ENCODE peak calls at places on chromosome 1, in seven cellular contexts. One of them, this sample, is unnamed.

GRCh38 chr1:83961571-83962295 is 37.2 kb downstream of the TTLL7 start:
- DNase-seq in CD8-positive, alpha-beta T cell: no peak
- DNase-seq in Calu3: no peak
- DNase-seq in endodermal cell: no peak
- DNase-seq in D721Med: no peak
- DNase-seq in lower lobe of right lung: no peak
- DNase-seq in HFF-Myc: no peak
- DNase-seq in this sample: no peak

GRCh38 chr1:243323481-243323880 is 67.6 kb downstream of the SDCCAG8 start:
- DNase-seq in CD8-positive, alpha-beta T cell: no peak
- DNase-seq in Calu3: no peak
- DNase-seq in endodermal cell: no peak
- DNase-seq in D721Med: no peak
- DNase-seq in lower lobe of right lung: no peak
- DNase-seq in HFF-Myc: no peak
- DNase-seq in this sample: peak

GRCh38 chr1:104780470-104781078 is 1030.9 kb downstream of the AMY1C start:
- DNase-seq in CD8-positive, alpha-beta T cell: no peak
- DNase-seq in Calu3: peak
- DNase-seq in endodermal cell: peak
- DNase-seq in D721Med: peak
- DNase-seq in lower lobe of right lung: no peak
- DNase-seq in HFF-Myc: no peak
- DNase-seq in this sample: peak

GRCh38 chr1:90725961-90726715 is 9.0 kb upstream of the BARHL2 start:
- DNase-seq in CD8-positive, alpha-beta T cell: no peak
- DNase-seq in Calu3: no peak
- DNase-seq in endodermal cell: peak
- DNase-seq in D721Med: no peak
- DNase-seq in lower lobe of right lung: no peak
- DNase-seq in HFF-Myc: no peak
- DNase-seq in this sample: no peak

GRCh38 chr1:188988589-188988988 is 1489.1 kb downstream of the BRINP3 start:
- DNase-seq in CD8-positive, alpha-beta T cell: no peak
- DNase-seq in Calu3: no peak
- DNase-seq in endodermal cell: no peak
- DNase-seq in D721Med: no peak
- DNase-seq in lower lobe of right lung: no peak
- DNase-seq in HFF-Myc: no peak
- DNase-seq in this sample: no peak

GRCh38 chr1:3105167-3105863 is 36.3 kb downstream of the PRDM16 start:
- DNase-seq in CD8-positive, alpha-beta T cell: no peak
- DNase-seq in Calu3: no peak
- DNase-seq in endodermal cell: peak
- DNase-seq in D721Med: no peak
- DNase-seq in lower lobe of right lung: no peak
- DNase-seq in HFF-Myc: no peak
- DNase-seq in this sample: no peak

GRCh38 chr1:82319526-82319925 is 518.8 kb downstream of the ADGRL2 start:
- DNase-seq in CD8-positive, alpha-beta T cell: no peak
- DNase-seq in Calu3: no peak
- DNase-seq in endodermal cell: no peak
- DNase-seq in D721Med: no peak
- DNase-seq in lower lobe of right lung: no peak
- DNase-seq in HFF-Myc: no peak
- DNase-seq in this sample: no peak

GRCh38 chr1:17676387-17677060 is 78.6 kb upstream of the ACTL8 start:
- DNase-seq in CD8-positive, alpha-beta T cell: no peak
- DNase-seq in Calu3: no peak
- DNase-seq in endodermal cell: no peak
- DNase-seq in D721Med: no peak
- DNase-seq in lower lobe of right lung: no peak
- DNase-seq in HFF-Myc: no peak
- DNase-seq in this sample: no peak

GRCh38 chr1:234975122-234975940 is 153.3 kb downstream of the TOMM20 start:
- DNase-seq in CD8-positive, alpha-beta T cell: no peak
- DNase-seq in Calu3: no peak
- DNase-seq in endodermal cell: peak
- DNase-seq in D721Med: no peak
- DNase-seq in lower lobe of right lung: no peak
- DNase-seq in HFF-Myc: peak
- DNase-seq in this sample: peak

GRCh38 chr1:7760245-7760644 is 10.9 kb upstream of the VAMP3 start:
- DNase-seq in CD8-positive, alpha-beta T cell: no peak
- DNase-seq in Calu3: no peak
- DNase-seq in endodermal cell: no peak
- DNase-seq in D721Med: no peak
- DNase-seq in lower lobe of right lung: no peak
- DNase-seq in HFF-Myc: no peak
- DNase-seq in this sample: no peak

GRCh38 chr1:8790478-8790877 is 27.0 kb downstream of the RERE start:
- DNase-seq in CD8-positive, alpha-beta T cell: no peak
- DNase-seq in Calu3: no peak
- DNase-seq in endodermal cell: no peak
- DNase-seq in D721Med: no peak
- DNase-seq in lower lobe of right lung: no peak
- DNase-seq in HFF-Myc: no peak
- DNase-seq in this sample: no peak

GRCh38 chr1:153661111-153661708 is 2.7 kb downstream of the SNAPIN start:
- DNase-seq in CD8-positive, alpha-beta T cell: no peak
- DNase-seq in Calu3: no peak
- DNase-seq in endodermal cell: no peak
- DNase-seq in D721Med: no peak
- DNase-seq in lower lobe of right lung: no peak
- DNase-seq in HFF-Myc: no peak
- DNase-seq in this sample: no peak

GRCh38 chr1:79633456-79633855 is 626.9 kb upstream of the ADGRL4 start:
- DNase-seq in CD8-positive, alpha-beta T cell: no peak
- DNase-seq in Calu3: no peak
- DNase-seq in endodermal cell: no peak
- DNase-seq in D721Med: no peak
- DNase-seq in lower lobe of right lung: no peak
- DNase-seq in HFF-Myc: peak
- DNase-seq in this sample: peak

GRCh38 chr1:156310962-156311361 is 11.9 kb upstream of the VHLL start:
- DNase-seq in CD8-positive, alpha-beta T cell: no peak
- DNase-seq in Calu3: no peak
- DNase-seq in endodermal cell: no peak
- DNase-seq in D721Med: no peak
- DNase-seq in lower lobe of right lung: no peak
- DNase-seq in HFF-Myc: no peak
- DNase-seq in this sample: peak

GRCh38 chr1:206826409-206826808 is 39.0 kb upstream of the IL20 start:
- DNase-seq in CD8-positive, alpha-beta T cell: no peak
- DNase-seq in Calu3: no peak
- DNase-seq in endodermal cell: no peak
- DNase-seq in D721Med: no peak
- DNase-seq in lower lobe of right lung: no peak
- DNase-seq in HFF-Myc: peak
- DNase-seq in this sample: peak

GRCh38 chr1:228020686-228021525 is 14.1 kb downstream of the WNT3A start:
- DNase-seq in CD8-positive, alpha-beta T cell: no peak
- DNase-seq in Calu3: no peak
- DNase-seq in endodermal cell: no peak
- DNase-seq in D721Med: no peak
- DNase-seq in lower lobe of right lung: peak
- DNase-seq in HFF-Myc: no peak
- DNase-seq in this sample: no peak

DNA sequence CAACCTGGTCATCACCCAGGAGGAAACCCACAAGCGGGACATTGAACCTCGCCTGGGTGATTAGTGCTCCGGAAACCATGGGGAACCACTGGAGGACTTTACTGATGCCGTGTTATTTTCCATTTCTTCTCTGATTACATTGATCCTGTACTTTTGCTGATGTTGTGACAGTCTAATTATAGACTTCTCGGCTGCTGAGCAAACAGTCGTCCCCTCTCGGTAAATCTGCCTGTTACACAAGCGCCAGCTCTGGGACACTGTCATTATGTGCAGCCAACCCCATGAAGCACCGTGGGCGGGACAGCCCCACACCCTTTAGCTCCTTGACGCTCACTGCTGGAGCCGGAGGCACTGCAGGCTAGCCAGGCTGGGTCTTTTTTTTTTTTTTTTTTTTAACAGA is 6.0 kb upstream of the TENT5C start:
- DNase-seq in CD8-positive, alpha-beta T cell: no peak
- DNase-seq in Calu3: no peak
- DNase-seq in endodermal cell: no peak
- DNase-seq in D721Med: no peak
- DNase-seq in lower lobe of right lung: no peak
- DNase-seq in HFF-Myc: no peak
- DNase-seq in this sample: no peak
- TF ChIP-seq CTCF in CD8-positive, alpha-beta T cell: no peak
- TF ChIP-seq CTCF in Calu3: no peak
- TF ChIP-seq CTCF in endodermal cell: no peak
- TF ChIP-seq CTCF in D721Med: no peak
- TF ChIP-seq CTCF in lower lobe of right lung: no peak
- TF ChIP-seq CTCF in HFF-Myc: no peak
- TF ChIP-seq CTCF in this sample: no peak

GRCh38 chr1:216111842-216112241 is 311.4 kb downstream of the USH2A start:
- DNase-seq in CD8-positive, alpha-beta T cell: no peak
- DNase-seq in Calu3: no peak
- DNase-seq in endodermal cell: no peak
- DNase-seq in D721Med: no peak
- DNase-seq in lower lobe of right lung: no peak
- DNase-seq in HFF-Myc: no peak
- DNase-seq in this sample: no peak
- TF ChIP-seq CTCF in CD8-positive, alpha-beta T cell: no peak
- TF ChIP-seq CTCF in Calu3: peak
- TF ChIP-seq CTCF in endodermal cell: peak
- TF ChIP-seq CTCF in D721Med: peak
- TF ChIP-seq CTCF in lower lobe of right lung: no peak
- TF ChIP-seq CTCF in HFF-Myc: no peak
- TF ChIP-seq CTCF in this sample: no peak

GRCh38 chr1:175824079-175824478 is 80.7 kb upstream of the TNR start:
- DNase-seq in CD8-positive, alpha-beta T cell: no peak
- DNase-seq in Calu3: no peak
- DNase-seq in endodermal cell: peak
- DNase-seq in D721Med: no peak
- DNase-seq in lower lobe of right lung: no peak
- DNase-seq in HFF-Myc: no peak
- DNase-seq in this sample: no peak
- TF ChIP-seq CTCF in CD8-positive, alpha-beta T cell: no peak
- TF ChIP-seq CTCF in Calu3: no peak
- TF ChIP-seq CTCF in endodermal cell: peak
- TF ChIP-seq CTCF in D721Med: peak
- TF ChIP-seq CTCF in lower lobe of right lung: peak
- TF ChIP-seq CTCF in HFF-Myc: peak
- TF ChIP-seq CTCF in this sample: peak

GRCh38 chr1:224182057-224182865 is 779 bp upstream of the DEGS1 start:
- DNase-seq in CD8-positive, alpha-beta T cell: peak
- DNase-seq in Calu3: peak
- DNase-seq in endodermal cell: no peak
- DNase-seq in D721Med: peak
- DNase-seq in lower lobe of right lung: no peak
- DNase-seq in HFF-Myc: no peak
- DNase-seq in this sample: no peak

GRCh38 chr1:224183591-224184312 is 712 bp downstream of the DEGS1 start:
- DNase-seq in CD8-positive, alpha-beta T cell: peak
- DNase-seq in Calu3: peak
- DNase-seq in endodermal cell: peak
- DNase-seq in D721Med: peak
- DNase-seq in lower lobe of right lung: peak
- DNase-seq in HFF-Myc: peak
- DNase-seq in this sample: peak

GRCh38 chr1:224182866-224183590 is at the start of gene DEGS1:
- DNase-seq in CD8-positive, alpha-beta T cell: peak
- DNase-seq in Calu3: peak
- DNase-seq in endodermal cell: peak
- DNase-seq in D721Med: peak
- DNase-seq in lower lobe of right lung: peak
- DNase-seq in HFF-Myc: peak
- DNase-seq in this sample: peak

GRCh38 chr1:224180783-224181452 is 2.1 kb upstream of the DEGS1 start:
- DNase-seq in CD8-positive, alpha-beta T cell: no peak
- DNase-seq in Calu3: no peak
- DNase-seq in endodermal cell: no peak
- DNase-seq in D721Med: no peak
- DNase-seq in lower lobe of right lung: no peak
- DNase-seq in HFF-Myc: no peak
- DNase-seq in this sample: no peak

DNA sequence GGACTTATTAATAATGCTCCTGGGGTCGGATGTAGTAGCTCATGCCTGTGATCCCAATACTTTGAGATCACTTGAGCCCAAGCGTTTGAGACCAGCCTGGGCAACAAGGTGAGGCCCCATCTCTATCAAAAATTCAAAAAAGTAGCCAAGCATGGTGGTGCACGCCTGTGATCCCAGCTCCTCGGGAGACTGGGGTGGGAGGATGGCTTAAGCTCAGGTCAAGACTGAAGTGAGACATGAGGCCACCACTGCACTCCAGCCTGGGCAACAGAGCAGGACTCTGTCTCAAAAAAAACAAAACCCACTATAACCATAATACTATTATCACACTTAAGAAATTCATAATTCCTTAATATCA is 1.6 kb upstream of the DEGS1 start:
- DNase-seq in CD8-positive, alpha-beta T cell: no peak
- DNase-seq in Calu3: no peak
- DNase-seq in endodermal cell: no peak
- DNase-seq in D721Med: no peak
- DNase-seq in lower lobe of right lung: no peak
- DNase-seq in HFF-Myc: no peak
- DNase-seq in this sample: no peak
- TF ChIP-seq CTCF in CD8-positive, alpha-beta T cell: no peak
- TF ChIP-seq CTCF in Calu3: no peak
- TF ChIP-seq CTCF in endodermal cell: no peak
- TF ChIP-seq CTCF in D721Med: no peak
- TF ChIP-seq CTCF in lower lobe of right lung: no peak
- TF ChIP-seq CTCF in HFF-Myc: no peak
- TF ChIP-seq CTCF in this sample: no peak

DNA sequence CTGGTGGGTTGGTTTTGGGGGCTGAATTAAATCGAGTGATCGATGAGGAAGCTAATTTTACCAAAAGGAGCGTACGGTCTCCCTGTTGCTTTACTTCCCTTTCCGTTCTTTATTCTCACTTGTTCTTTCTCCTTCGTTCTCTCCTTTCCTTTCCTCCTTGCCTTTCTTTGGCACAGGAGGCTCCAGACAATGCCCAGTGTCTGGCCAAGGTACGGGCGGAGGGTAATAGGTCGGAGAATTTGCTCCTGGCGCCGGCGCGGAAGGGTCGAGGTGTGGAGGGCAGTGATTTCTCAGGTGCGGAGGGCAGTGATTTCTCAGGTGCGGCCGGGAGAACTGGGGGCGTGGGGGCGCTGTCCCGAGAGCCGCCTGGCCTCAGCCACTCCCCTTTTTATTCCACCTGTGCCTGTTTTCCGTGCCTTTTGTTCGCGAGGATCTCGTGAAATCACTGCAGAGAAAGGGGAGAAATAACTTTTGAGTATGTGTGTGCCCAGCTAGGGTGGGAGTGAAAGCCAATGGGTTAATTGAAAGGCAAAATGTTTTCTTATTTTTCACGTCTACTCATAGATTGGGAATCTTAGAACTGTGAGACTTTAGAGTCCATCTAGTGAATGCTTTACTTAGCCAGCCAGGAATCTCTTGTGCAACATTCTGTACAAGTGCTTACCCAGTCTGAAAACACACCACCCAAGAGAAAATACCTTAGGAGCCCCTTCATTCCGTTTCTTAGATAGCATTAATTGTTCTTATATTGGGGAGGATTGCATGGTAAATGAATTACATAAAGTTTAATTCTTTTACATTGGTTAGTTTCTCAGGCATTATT is 1.3 kb downstream of the FNBP1L start:
- DNase-seq in CD8-positive, alpha-beta T cell: no peak
- DNase-seq in Calu3: peak
- DNase-seq in endodermal cell: peak
- DNase-seq in D721Med: no peak
- DNase-seq in lower lobe of right lung: no peak
- DNase-seq in HFF-Myc: no peak
- DNase-seq in this sample: peak
- TF ChIP-seq CTCF in CD8-positive, alpha-beta T cell: no peak
- TF ChIP-seq CTCF in Calu3: no peak
- TF ChIP-seq CTCF in endodermal cell: peak
- TF ChIP-seq CTCF in D721Med: no peak
- TF ChIP-seq CTCF in lower lobe of right lung: no peak
- TF ChIP-seq CTCF in HFF-Myc: no peak
- TF ChIP-seq CTCF in this sample: no peak

This sample was measured in fibroblast of villous mesenchyme.